ENCODE peak calls at places on chromosome 2, in seven cellular contexts. J is fibroblast of the aortic adventitia, M is mucosa of descending colon, Q is spleen, X is BJ, N is tibial nerve, B is GM12878. I is an unnamed sample.

GRCh38 chr2:27973592-27973991 is 83.1 kb downstream of the BABAM2 start:
- DNase-seq in J (peak; percentile 50), M (no peak), Q (no peak), X (no peak), N (no peak), B (no peak), I (no peak)

GRCh38 chr2:101149241-101150192 is 1.7 kb downstream of the TBC1D8 start:
- DNase-seq in J (peak; percentile 20), M (peak; percentile 19), Q (no peak), X (no peak), N (no peak), B (no peak), I (no peak)

GRCh38 chr2:31256611-31257382 is 22.8 kb downstream of the EHD3 start:
- DNase-seq in J (no peak), M (no peak), Q (no peak), X (no peak), N (no peak), B (no peak), I (no peak)

GRCh38 chr2:220949476-220949875 is 622.6 kb downstream of the EPHA4 start:
- DNase-seq in J (no peak), M (no peak), Q (no peak), X (no peak), N (no peak), B (no peak), I (no peak)

GRCh38 chr2:11437602-11438001 is 28.4 kb downstream of the E2F6 start:
- DNase-seq in J (no peak), M (no peak), Q (no peak), X (no peak), N (no peak), B (no peak), I (no peak)

GRCh38 chr2:12536926-12537325 is 179.8 kb upstream of the TRIB2 start:
- DNase-seq in J (no peak), M (no peak), Q (no peak), X (no peak), N (no peak), B (no peak), I (no peak)

GRCh38 chr2:238874330-238875050 is 26.6 kb downstream of the TWIST2 start:
- DNase-seq in J (peak; percentile 48), M (no peak), Q (peak; percentile 40), X (no peak), N (peak; percentile 8), B (no peak), I (no peak)

GRCh38 chr2:239326831-239327535 is 73.8 kb downstream of the HDAC4 start:
- DNase-seq in J (no peak), M (peak; percentile 39), Q (no peak), X (no peak), N (no peak), B (no peak), I (no peak)

GRCh38 chr2:9228088-9228751 is 21.6 kb downstream of the ASAP2 start:
- DNase-seq in J (peak; percentile 79), M (no peak), Q (no peak), X (no peak), N (no peak), B (no peak), I (no peak)

GRCh38 chr2:43054367-43054766 is 172.0 kb downstream of the ZFP36L2 start:
- DNase-seq in J (no peak), M (no peak), Q (peak; percentile 79), X (no peak), N (no peak), B (no peak), I (no peak)

GRCh38 chr2:98472961-98473746 is 28.5 kb downstream of the INPP4A start:
- DNase-seq in J (no peak), M (no peak), Q (peak; percentile 58), X (no peak), N (no peak), B (no peak), I (no peak)

GRCh38 chr2:159515482-159515881 is 100.9 kb downstream of the BAZ2B start:
- DNase-seq in J (no peak), M (no peak), Q (no peak), X (no peak), N (no peak), B (no peak), I (no peak)

GRCh38 chr2:10720306-10720705 is 1.1 kb upstream of the ATP6V1C2 start:
- DNase-seq in J (no peak), M (no peak), Q (no peak), X (no peak), N (no peak), B (no peak), I (no peak)

GRCh38 chr2:57180042-57180567 is 866.5 kb upstream of the VRK2 start:
- DNase-seq in J (peak; percentile 17), M (no peak), Q (no peak), X (peak; percentile 9), N (no peak), B (no peak), I (no peak)

GRCh38 chr2:10079192-10079930 is 850 bp downstream of the CYS1 start:
- DNase-seq in J (peak; percentile 84), M (no peak), Q (no peak), X (peak; percentile 27), N (no peak), B (no peak), I (no peak)

GRCh38 chr2:37827911-37828411 is 97.1 kb upstream of the RMDN2 start:
- DNase-seq in J (peak; percentile 71), M (no peak), Q (no peak), X (no peak), N (no peak), B (no peak), I (no peak)

GRCh38 chr2:166032361-166032760 is 78.8 kb upstream of the TTC21B start:
- DNase-seq in J (no peak), M (no peak), Q (no peak), X (no peak), N (no peak), B (no peak), I (no peak)

GRCh38 chr2:168314236-168314635 is 66.8 kb upstream of the STK39 start:
- DNase-seq in J (no peak), M (no peak), Q (no peak), X (no peak), N (no peak), B (no peak), I (no peak)

GRCh38 chr2:22291074-22291473 is 1093.9 kb upstream of the KLHL29 start:
- DNase-seq in J (no peak), M (no peak), Q (no peak), X (no peak), N (no peak), B (no peak), I (no peak)

DNA sequence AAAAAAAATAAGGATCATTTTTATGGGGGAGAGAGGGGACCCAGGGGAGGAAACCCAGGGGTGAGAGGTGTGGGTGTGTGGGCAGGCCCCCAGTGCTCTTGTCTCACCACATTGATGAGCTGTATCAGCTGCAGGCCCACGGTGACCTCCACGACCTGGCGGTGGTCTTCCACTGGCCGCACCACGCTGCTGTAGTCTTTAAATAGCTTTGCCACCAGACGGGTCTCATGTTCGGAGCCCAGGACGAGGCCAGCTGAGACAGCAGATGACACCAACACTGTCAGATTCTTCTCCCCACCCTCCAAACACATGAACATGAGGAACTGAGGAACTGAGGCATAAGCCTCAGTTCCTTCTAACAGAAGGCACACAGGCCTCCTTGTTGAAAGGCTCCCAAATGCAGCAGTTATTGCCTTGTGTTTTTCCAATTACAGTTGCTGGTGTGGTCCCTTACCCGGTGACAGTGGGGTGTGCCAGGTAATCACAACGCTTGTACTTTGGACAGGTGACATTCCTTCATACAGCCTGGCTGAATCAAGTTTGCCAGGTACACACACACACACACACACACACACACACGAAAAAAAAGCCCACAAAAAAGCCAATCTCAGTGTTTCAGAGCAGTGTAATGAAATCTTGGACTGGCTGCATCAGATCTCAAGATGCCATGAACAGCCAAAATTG is 4.7 kb downstream of the CHRNA1 start:
- DNase-seq in J (no peak), M (peak; percentile 75), Q (no peak), X (no peak), N (no peak), B (no peak), I (no peak)
- TF ChIP-seq CTCF in J (no peak), M (no peak), Q (no peak), X (no peak), N (no peak), B (no peak), I (no peak)

GRCh38 chr2:3727397-3728045 is 24.1 kb downstream of the DCDC2C start:
- DNase-seq in J (no peak), M (no peak), Q (no peak), X (no peak), N (no peak), B (no peak), I (no peak)
- H3K4me3 ChIP-seq in J (no peak overlapping the region), M (no peak overlapping the region), Q (no peak overlapping the region), X (no peak overlapping the region), N (no peak overlapping the region), B (no peak overlapping the region), I (no peak overlapping the region)

GRCh38 chr2:18402-19271 is 27.7 kb downstream of the FAM110C start:
- DNase-seq in J (no peak), M (peak; percentile 42), Q (no peak), X (no peak), N (no peak), B (no peak), I (no peak)
- TF ChIP-seq CTCF in J (peak; percentile 42), M (peak; percentile 44), Q (no peak), X (peak; percentile 38), N (no peak), B (peak; percentile 33), I (peak; percentile 27)

DNA sequence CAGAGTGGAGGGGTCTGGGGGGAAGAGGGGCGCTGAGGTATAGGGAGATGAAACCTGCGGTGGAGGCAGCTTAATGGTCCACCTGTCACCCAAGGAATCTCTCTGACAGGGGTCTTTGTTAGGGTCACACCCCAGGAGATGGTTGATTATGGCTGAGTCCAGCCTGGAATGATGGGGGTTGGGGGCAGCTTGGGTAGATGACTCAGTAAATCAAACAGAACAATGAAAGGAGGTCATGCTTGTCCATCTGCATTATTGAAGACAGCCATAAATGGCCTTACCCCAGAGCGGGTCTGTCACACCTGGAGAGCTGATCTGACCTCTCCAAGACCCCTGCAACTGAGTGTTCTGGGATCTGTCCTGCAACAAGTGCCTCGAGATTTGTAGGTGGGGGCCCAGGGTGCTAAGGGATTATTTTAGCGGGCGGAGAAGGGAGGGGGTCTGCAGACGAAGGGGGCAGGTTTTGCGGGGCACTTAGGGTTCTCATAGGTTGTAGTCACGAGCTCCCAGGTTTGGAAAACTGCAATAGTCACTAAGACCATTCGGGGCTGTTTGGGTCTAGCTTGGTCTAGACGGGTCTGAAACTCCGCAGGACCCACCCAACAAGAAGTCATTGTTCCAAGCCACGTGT is 784 bp upstream of the IGFBP2 start:
- DNase-seq in J (no peak), M (no peak), Q (no peak), X (no peak), N (no peak), B (no peak), I (no peak)
- H3K4me3 ChIP-seq in J (no peak overlapping the region), M (no peak overlapping the region), Q (peak overlapping the region; percentile 72), X (no peak overlapping the region), N (no peak overlapping the region), B (no peak overlapping the region), I (no peak overlapping the region)